ENCODE peak calls at places on chromosomes 13 and 19, in four cellular contexts. H is cardiac fibroblast, Y is HFFc6, B is SK-N-SH. D is an unnamed sample.

GRCh38 chr19:4968462-4969291 is at the start of gene KDM4B:
- DNase-seq in B (peak; percentile 99), Y (peak; percentile 100), H (peak; percentile 99), D (peak; percentile 99)

GRCh38 chr13:29446016-29446415 is 149.5 kb downstream of the SLC7A1 start:
- DNase-seq in H (no peak), Y (no peak), B (no peak), D (no peak)

GRCh38 chr13:40292536-40292935 is 373.9 kb downstream of the FOXO1 start:
- DNase-seq in B (no peak), Y (no peak), H (no peak), D (no peak)

GRCh38 chr13:113731192-113732175 is 27.5 kb upstream of the TMEM255B start:
- DNase-seq in Y (no peak), B (no peak), H (no peak), D (no peak)

GRCh38 chr13:94330552-94331071 is 148.9 kb downstream of the DCT start:
- DNase-seq in H (no peak), Y (no peak), B (no peak), D (no peak)

GRCh38 chr13:46905249-46905648 is 8.4 kb upstream of the HTR2A start:
- DNase-seq in Y (no peak), H (peak; percentile 20), B (no peak), D (no peak)

GRCh38 chr13:65236841-65237418 is 1993.2 kb downstream of the PCDH9 start:
- DNase-seq in B (no peak), Y (no peak), H (no peak), D (no peak)

GRCh38 chr13:109715902-109716301 is 70.5 kb downstream of the IRS2 start:
- DNase-seq in H (peak; percentile 66), B (no peak), Y (peak; percentile 11), D (no peak)

GRCh38 chr19:14370169-14370998 is 10.9 kb upstream of the ADGRE5 start:
- DNase-seq in Y (no peak), B (no peak), H (no peak), D (peak; percentile 42)

GRCh38 chr13:26184791-26185250 is 37.3 kb downstream of the RNF6 start:
- DNase-seq in B (peak; percentile 70), Y (peak; percentile 53), H (peak; percentile 84), D (peak; percentile 35)

GRCh38 chr13:22120646-22121045 is 449.8 kb downstream of the FGF9 start:
- DNase-seq in B (no peak), H (no peak), Y (no peak), D (no peak)

GRCh38 chr19:2811735-2812413 is 7.8 kb upstream of the ZNF554 start:
- DNase-seq in H (no peak), Y (no peak), B (peak; percentile 29), D (no peak)

GRCh38 chr19:39828015-39828633 is 5.8 kb downstream of the DYRK1B start:
- DNase-seq in H (no peak), Y (no peak), B (no peak), D (no peak)

GRCh38 chr19:48490980-48491792 is 20.4 kb downstream of the LMTK3 start:
- DNase-seq in Y (no peak), H (no peak), B (peak; percentile 82), D (peak; percentile 56)

GRCh38 chr19:42352216-42352892 is 26.9 kb downstream of the MEGF8 start:
- DNase-seq in Y (peak; percentile 45), B (peak; percentile 58), H (peak; percentile 7), D (no peak)

GRCh38 chr19:19192910-19193423 is 909 bp downstream of the RFXANK start:
- DNase-seq in B (no peak), Y (no peak), H (no peak), D (no peak)

GRCh38 chr13:59893261-59893660 is 270.5 kb downstream of the DIAPH3 start:
- DNase-seq in Y (no peak), B (no peak), H (no peak), D (no peak)

GRCh38 chr13:48602296-48603040 is 51.3 kb upstream of the CYSLTR2 start:
- DNase-seq in H (no peak), B (no peak), Y (no peak), D (no peak)

GRCh38 chr19:29662604-29663404 is 2.5 kb upstream of the PLEKHF1 start:
- DNase-seq in H (peak; percentile 91), B (no peak), Y (peak; percentile 90), D (no peak)

GRCh38 chr19:45150731-45151725 is 9.8 kb downstream of the NKPD1 start:
- DNase-seq in H (no peak), Y (no peak), B (no peak), D (no peak)

GRCh38 chr13:97797553-97797952 is 155.9 kb upstream of the IPO5 start:
- DNase-seq in B (no peak), Y (no peak), H (no peak), D (no peak)

GRCh38 chr19:30564551-30565011 is 192.4 kb downstream of the ZNF536 start:
- DNase-seq in B (no peak), Y (no peak), H (no peak), D (no peak)

GRCh38 chr19:18507727-18508440 is 14.0 kb downstream of the ELL start:
- DNase-seq in B (no peak), H (no peak), Y (no peak), D (no peak)

GRCh38 chr19:46616631-46617322 is 8.1 kb downstream of the PTGIR start:
- DNase-seq in B (peak; percentile 90), H (peak; percentile 55), Y (peak; percentile 60), D (no peak)
- TF ChIP-seq CTCF in B (peak; percentile 60), H (peak; percentile 44), Y (peak; percentile 79), D (no peak)

DNA sequence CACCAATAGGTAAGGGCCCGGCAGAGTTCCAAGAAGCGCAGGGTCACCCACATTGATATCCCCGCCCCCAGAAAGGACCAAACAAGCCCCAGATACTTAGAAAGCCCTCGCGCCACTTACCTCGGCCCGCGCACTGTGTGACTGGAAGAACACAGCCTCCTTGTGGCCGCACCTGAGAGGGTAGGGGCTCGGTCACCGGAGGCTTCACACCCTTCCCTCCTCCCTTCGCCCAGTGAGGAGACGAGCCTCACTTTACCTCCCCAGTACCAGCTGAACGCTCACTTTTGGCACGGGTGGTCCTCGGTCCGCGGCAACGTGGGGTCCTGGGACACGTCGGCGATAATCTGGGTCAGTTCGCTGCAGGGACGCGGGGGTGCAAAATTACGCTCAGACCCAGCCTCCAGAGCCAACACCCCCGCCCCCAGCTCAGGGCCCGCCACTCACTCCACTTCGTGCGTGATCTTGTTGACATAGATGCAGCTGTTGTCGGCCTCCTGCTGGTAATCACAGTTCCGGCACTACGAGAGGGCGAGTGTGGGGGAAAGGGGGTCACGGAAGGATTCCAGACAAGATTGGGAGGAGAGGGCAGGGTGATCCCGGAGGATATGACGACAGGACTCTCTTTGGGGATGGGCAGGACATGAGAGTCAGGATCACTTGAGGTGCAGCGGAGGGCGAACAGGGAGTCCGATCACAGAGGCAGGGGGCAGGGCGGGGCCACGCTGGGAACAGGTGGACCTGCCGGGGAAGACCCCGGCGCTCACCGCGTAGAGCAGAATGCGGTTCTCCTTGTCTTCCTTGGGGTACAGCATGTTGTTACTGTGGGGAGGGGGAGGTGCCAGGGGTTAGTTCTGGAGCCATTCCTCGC is 546 bp downstream of the POLR2I start:
- DNase-seq in B (peak; percentile 65), Y (peak; percentile 10), H (peak; percentile 35), D (no peak)
- TF ChIP-seq CTCF in B (peak; percentile 20), Y (no peak), H (peak; percentile 13), D (no peak)

DNA sequence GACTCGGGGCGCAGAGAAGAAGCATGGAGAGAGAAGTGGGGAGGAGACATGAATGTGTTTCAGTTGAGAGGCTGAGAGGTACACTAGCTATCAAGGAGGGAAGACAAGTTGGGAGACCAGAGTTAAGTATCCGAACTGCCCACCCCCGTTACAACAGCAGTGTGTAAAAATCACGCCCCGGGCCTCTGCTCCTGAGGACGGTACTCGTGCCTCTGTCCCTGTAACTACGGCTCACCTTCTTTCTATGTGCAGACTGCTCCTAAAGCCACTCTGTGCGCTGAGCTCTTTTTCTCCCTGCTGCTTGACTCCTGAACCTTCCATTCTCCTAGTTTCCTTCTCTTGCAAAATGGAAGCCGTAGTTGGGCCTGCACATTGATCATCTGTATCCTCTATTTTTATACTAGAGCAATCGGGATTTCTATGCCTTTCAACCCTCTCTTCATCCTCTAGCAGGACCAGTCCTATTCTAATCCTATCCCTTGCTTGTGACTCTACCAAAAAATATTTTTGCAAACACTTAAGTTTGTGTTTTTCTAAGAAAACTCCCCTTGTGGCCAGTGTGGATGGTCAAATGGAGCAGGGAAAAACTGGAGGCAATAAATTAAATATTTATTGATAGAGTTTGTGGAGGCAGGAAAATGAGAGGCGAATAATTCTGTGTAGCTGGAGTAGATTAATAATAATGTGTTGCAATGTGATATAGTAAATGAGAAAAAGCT is 569 bp downstream of the POLR1D start:
- DNase-seq in H (peak; percentile 45), Y (peak; percentile 45), B (peak; percentile 11), D (no peak)
- TF ChIP-seq CTCF in H (peak; percentile 34), Y (peak; percentile 72), B (peak; percentile 66), D (no peak)

GRCh38 chr13:91468301-91468700 is 69.9 kb downstream of the GPC5 start:
- DNase-seq in H (no peak), Y (no peak), B (no peak), D (no peak)
- TF ChIP-seq CTCF in H (no peak), Y (no peak), B (no peak), D (no peak)

D was measured in activated B cell treated with CpG ODN at 0.5 μM for 24 hours.